ENCODE peak calls at places on chromosomes 5 and 9, in seven cellular contexts. B, E, H, G, P, A and D are unnamed samples.

GRCh38 chr5:129904102-129904666 is at the start of gene CHSY3:
- DNase-seq in B (peak), E (peak), H (peak), G (peak), P (no peak), A (peak), D (peak)

GRCh38 chr5:38207343-38207742 is 51.0 kb upstream of the EGFLAM start:
- DNase-seq in B (no peak), E (no peak), H (no peak), G (no peak), P (no peak), A (peak), D (no peak)

GRCh38 chr9:137272241-137273094 is 5.1 kb upstream of the TOR4A start:
- DNase-seq in B (no peak), E (no peak), H (no peak), G (no peak), P (no peak), A (no peak), D (no peak)

GRCh38 chr9:136762221-136762691 is 2.1 kb downstream of the LCN15 start:
- DNase-seq in B (no peak), E (no peak), H (no peak), G (no peak), P (no peak), A (no peak), D (no peak)

GRCh38 chr5:133050500-133050899 is 1.3 kb upstream of the HSPA4 start:
- DNase-seq in B (no peak), E (no peak), H (no peak), G (no peak), P (no peak), A (no peak), D (no peak)

GRCh38 chr5:170184007-170184687 is 48.6 kb upstream of the C5orf58 start:
- DNase-seq in B (peak), E (peak), H (peak), G (peak), P (peak), A (peak), D (peak)

GRCh38 chr5:116361171-116361967 is 213.3 kb downstream of the SEMA6A start:
- DNase-seq in B (no peak), E (no peak), H (no peak), G (no peak), P (no peak), A (peak), D (no peak)

GRCh38 chr5:97067296-97067695 is 75.1 kb downstream of the LIX1 start:
- DNase-seq in B (no peak), E (no peak), H (no peak), G (no peak), P (no peak), A (no peak), D (no peak)

GRCh38 chr5:72427488-72428437 is 79.4 kb downstream of the ZNF366 start:
- DNase-seq in B (no peak), E (no peak), H (no peak), G (peak), P (no peak), A (peak), D (no peak)

GRCh38 chr9:22452415-22453010 is 5.9 kb downstream of the DMRTA1 start:
- DNase-seq in B (peak), E (peak), H (peak), G (peak), P (no peak), A (peak), D (peak)

GRCh38 chr9:135380321-135380960 is 99.1 kb upstream of the PPP1R26 start:
- DNase-seq in B (no peak), E (no peak), H (no peak), G (no peak), P (no peak), A (no peak), D (no peak)

GRCh38 chr9:90972057-90972456 is 170.4 kb downstream of the SYK start:
- DNase-seq in B (no peak), E (no peak), H (no peak), G (no peak), P (no peak), A (no peak), D (no peak)

GRCh38 chr9:113514748-113515147 is 51.2 kb downstream of the RGS3 start:
- DNase-seq in B (no peak), E (no peak), H (no peak), G (no peak), P (no peak), A (no peak), D (no peak)

GRCh38 chr5:53819482-53819881 is 259.0 kb downstream of the NDUFS4 start:
- DNase-seq in B (no peak), E (no peak), H (peak), G (no peak), P (no peak), A (no peak), D (no peak)

GRCh38 chr9:14993891-14994554 is 83.8 kb upstream of the FREM1 start:
- DNase-seq in B (no peak), E (no peak), H (no peak), G (no peak), P (no peak), A (no peak), D (no peak)

GRCh38 chr9:79215819-79216218 is 355.9 kb upstream of the TLE4 start:
- DNase-seq in B (no peak), E (no peak), H (peak), G (peak), P (no peak), A (no peak), D (no peak)

GRCh38 chr9:133701981-133702797 is 36.0 kb downstream of the SARDH start:
- DNase-seq in B (no peak), E (peak), H (no peak), G (no peak), P (no peak), A (no peak), D (peak)

GRCh38 chr9:72982161-72982799 is 29.4 kb upstream of the ALDH1A1 start:
- DNase-seq in B (no peak), E (no peak), H (peak), G (no peak), P (no peak), A (no peak), D (no peak)

GRCh38 chr5:95973793-95974325 is 12.2 kb upstream of the ELL2 start:
- DNase-seq in B (no peak), E (peak), H (peak), G (no peak), P (peak), A (peak), D (no peak)

GRCh38 chr5:153256-153655 is 38.0 kb upstream of the LRRC14B start:
- DNase-seq in B (no peak), E (no peak), H (peak), G (peak), P (peak), A (peak), D (no peak)

GRCh38 chr5:165940541-165940940 is 2350.9 kb upstream of the WWC1 start:
- DNase-seq in B (no peak), E (no peak), H (no peak), G (no peak), P (no peak), A (no peak), D (no peak)

GRCh38 chr5:159337291-159337974 is 7.1 kb upstream of the IL12B start:
- DNase-seq in B (no peak), E (no peak), H (peak), G (peak), P (peak), A (peak), D (peak)

GRCh38 chr5:124745367-124746251 is 830 bp downstream of the ZNF608 start:
- DNase-seq in B (no peak), E (no peak), H (no peak), G (peak), P (no peak), A (peak), D (no peak)

GRCh38 chr5:3025392-3025791 is 273.9 kb upstream of the IRX2 start:
- DNase-seq in B (no peak), E (no peak), H (no peak), G (no peak), P (no peak), A (no peak), D (no peak)

GRCh38 chr5:2017540-2018389 is 135.0 kb upstream of the IRX4 start:
- DNase-seq in B (peak), E (peak), H (peak), G (no peak), P (no peak), A (peak), D (no peak)

GRCh38 chr5:34691326-34691725 is 35.2 kb downstream of the RAI14 start:
- DNase-seq in B (no peak), E (no peak), H (no peak), G (no peak), P (no peak), A (peak), D (no peak)